ENCODE peak calls at places on chromosomes 3 and 15, in six cellular contexts. W is NCI-H1417; N is dorsolateral prefrontal cortex; M is stimulated activated CD8-positive, alpha-beta memory T cell treated with anti-CD3 and anti-CD28 coated beads, Interleukin-4, amount 100 ng/mL, for 4 hours; I is RKO; H is activated T-cell treated with anti-CD3 and anti-CD28 coated beads, Interleukin-2, amount 50 U/mL, for 48 hours. T is an unnamed sample.
A peak's percentile ranks its signal among the peaks of the same experiment; 100 is the strongest.

GRCh38 chr3:179603831-179604230 is 607 bp downstream of the MRPL47 start:
- DNase-seq in W (no peak), N (no peak), M (no peak), I (peak; percentile 44), H (no peak), T (peak; percentile 4)

GRCh38 chr3:116339441-116340028 is 105.8 kb downstream of the LSAMP start:
- DNase-seq in W (no peak), N (peak; percentile 30), M (no peak), I (no peak), H (no peak), T (peak; percentile 16)

GRCh38 chr3:64023861-64024223 is 548 bp upstream of the PSMD6 start:
- DNase-seq in W (no peak), N (no peak), M (no peak), I (no peak), H (no peak), T (peak; percentile 34)

GRCh38 chr3:174945951-174946350 is 86.8 kb downstream of the NAALADL2 start:
- DNase-seq in W (no peak), N (no peak), M (no peak), I (no peak), H (no peak), T (peak; percentile 56)

GRCh38 chr15:55552926-55553325 is 35.2 kb downstream of the PYGO1 start:
- DNase-seq in W (no peak), N (no peak), M (no peak), I (no peak), H (no peak), T (peak; percentile 89)

GRCh38 chr3:58010562-58010961 is 2.3 kb downstream of the FLNB start:
- DNase-seq in W (no peak), N (no peak), M (no peak), I (no peak), H (no peak), T (no peak)

GRCh38 chr3:15110201-15110600 is 11.3 kb upstream of the RBSN start:
- DNase-seq in W (no peak), N (no peak), M (no peak), I (no peak), H (no peak), T (no peak)

GRCh38 chr3:30259730-30260129 is 346.7 kb upstream of the TGFBR2 start:
- DNase-seq in W (peak; percentile 45), N (no peak), M (no peak), I (no peak), H (no peak), T (no peak)

GRCh38 chr3:81195483-81195882 is 566.0 kb downstream of the GBE1 start:
- DNase-seq in W (no peak), N (no peak), M (no peak), I (no peak), H (no peak), T (peak; percentile 66)

GRCh38 chr15:75195122-75195765 is 6.4 kb upstream of the C15orf39 start:
- DNase-seq in W (peak; percentile 99), N (no peak), M (no peak), I (no peak), H (no peak), T (no peak)

GRCh38 chr3:15375461-15376000 is 43.1 kb upstream of the SH3BP5 start:
- DNase-seq in W (no peak), N (no peak), M (no peak), I (no peak), H (peak; percentile 11), T (no peak)

GRCh38 chr3:188106898-188107684 is 46.9 kb upstream of the LPP start:
- DNase-seq in W (no peak), N (no peak), M (no peak), I (no peak), H (no peak), T (no peak)

GRCh38 chr15:77836116-77836798 is 203.5 kb upstream of the LINGO1 start:
- DNase-seq in W (peak; percentile 11), N (no peak), M (no peak), I (no peak), H (no peak), T (peak; percentile 62)

GRCh38 chr3:141452773-141453172 is 34.1 kb upstream of the RASA2 start:
- DNase-seq in W (no peak), N (no peak), M (no peak), I (no peak), H (no peak), T (no peak)

GRCh38 chr3:142576792-142577191 is 1.7 kb downstream of the ATR start:
- DNase-seq in W (no peak), N (no peak), M (no peak), I (no peak), H (no peak), T (no peak)

GRCh38 chr15:29756358-29757267 is 65.7 kb downstream of the TJP1 start:
- DNase-seq in W (peak; percentile 21), N (no peak), M (no peak), I (no peak), H (no peak), T (no peak)

GRCh38 chr3:100033184-100033583 is 81.1 kb downstream of the FILIP1L start:
- DNase-seq in W (no peak), N (no peak), M (no peak), I (no peak), H (no peak), T (peak; percentile 96)

GRCh38 chr15:33194237-33194636 is 277 bp downstream of the FMN1 start:
- DNase-seq in W (no peak), N (no peak), M (no peak), I (no peak), H (no peak), T (no peak)

GRCh38 chr3:41362638-41363559 is 163.6 kb downstream of the CTNNB1 start:
- DNase-seq in W (peak; percentile 20), N (no peak), M (no peak), I (no peak), H (no peak), T (peak; percentile 33)

GRCh38 chr3:70120360-70120966 is 120.9 kb downstream of the SAMMSON start:
- DNase-seq in W (peak; percentile 25), N (peak; percentile 55), M (peak; percentile 13), I (peak; percentile 39), H (peak; percentile 77), T (peak; percentile 88)

GRCh38 chr3:159616234-159616825 is 372.3 kb upstream of the IL12A start:
- DNase-seq in W (peak; percentile 71), N (peak; percentile 36), M (no peak), I (peak; percentile 39), H (no peak), T (peak; percentile 75)

GRCh38 chr3:150806436-150806835 is 43.5 kb upstream of the SIAH2 start:
- DNase-seq in W (peak; percentile 42), N (no peak), M (no peak), I (no peak), H (no peak), T (no peak)

GRCh38 chr3:24519368-24520100 is 24.9 kb upstream of the THRB start:
- DNase-seq in W (no peak), N (no peak), M (no peak), I (no peak), H (no peak), T (peak; percentile 35)

GRCh38 chr3:39075910-39076309 is 24.1 kb downstream of the WDR48 start:
- DNase-seq in W (no peak), N (no peak), M (no peak), I (no peak), H (no peak), T (no peak)

GRCh38 chr3:16211176-16211904 is 36.9 kb downstream of the GALNT15 start:
- DNase-seq in W (no peak), N (no peak), M (no peak), I (no peak), H (no peak), T (no peak)

GRCh38 chr15:52680756-52681155 is 1.6 kb upstream of the ATOSA start:
- DNase-seq in W (no peak), N (no peak), M (no peak), I (no peak), H (no peak), T (no peak)

GRCh38 chr3:160381470-160381869 is 17.6 kb downstream of the IFT80 start:
- DNase-seq in W (no peak), N (no peak), M (no peak), I (peak; percentile 51), H (no peak), T (peak; percentile 50)

GRCh38 chr3:137770066-137770805 is 6.1 kb downstream of the SOX14 start:
- DNase-seq in W (no peak), N (no peak), M (no peak), I (no peak), H (peak; percentile 18), T (no peak)

GRCh38 chr15:62052714-62053113 is 7.5 kb downstream of the VPS13C start:
- DNase-seq in W (no peak), N (no peak), M (no peak), I (no peak), H (no peak), T (no peak)

GRCh38 chr3:99429501-99429900 is 208.9 kb upstream of the COL8A1 start:
- DNase-seq in W (no peak), N (no peak), M (no peak), I (no peak), H (no peak), T (no peak)

GRCh38 chr15:40287968-40288367 is 5.1 kb upstream of the ANKRD63 start:
- DNase-seq in W (no peak), N (no peak), M (no peak), I (no peak), H (no peak), T (no peak)

GRCh38 chr3:60301142-60301541 is 950.1 kb downstream of the FHIT start:
- DNase-seq in W (no peak), N (no peak), M (no peak), I (peak; percentile 25), H (no peak), T (peak; percentile 87)

GRCh38 chr15:101239724-101240136 is 12.1 kb downstream of the CHSY1 start:
- DNase-seq in W (no peak), N (no peak), M (no peak), I (no peak), H (no peak), T (no peak)

GRCh38 chr3:115381573-115381912 is 234.5 kb upstream of the ZBTB20 start:
- DNase-seq in W (no peak), N (peak; percentile 51), M (no peak), I (no peak), H (no peak), T (no peak)